ENCODE peak calls at places on chromosomes 3 and 15, in ten cellular contexts. Q, J, G, R, V, P, H, O, L and F are unnamed samples.

GRCh38 chr3:28250999-28251398 is 9.6 kb downstream of the CMC1 start:
- DNase-seq in Q (no peak), J (no peak), G (no peak), R (no peak), V (no peak), P (no peak), H (no peak), O (no peak), L (no peak), F (peak)

GRCh38 chr15:54282228-54282836 is 304.1 kb downstream of the UNC13C start:
- DNase-seq in Q (no peak), J (no peak), G (no peak), R (no peak), V (peak), P (no peak), H (peak), O (no peak), L (no peak), F (no peak)

GRCh38 chr3:171328419-171329082 is 131.7 kb downstream of the TNIK start:
- DNase-seq in Q (peak), J (no peak), G (no peak), R (no peak), V (no peak), P (peak), H (peak), O (peak), L (peak), F (peak)

GRCh38 chr3:140006331-140006730 is 71.3 kb downstream of the CLSTN2 start:
- DNase-seq in Q (no peak), J (no peak), G (no peak), R (no peak), V (no peak), P (no peak), H (no peak), O (no peak), L (no peak), F (no peak)

GRCh38 chr15:39336926-39337325 is 244.0 kb upstream of the THBS1 start:
- DNase-seq in Q (peak), J (no peak), G (no peak), R (no peak), V (no peak), P (no peak), H (no peak), O (no peak), L (no peak), F (peak)

GRCh38 chr3:140941090-140941433 is 574 bp upstream of the SLC25A36 start:
- DNase-seq in Q (no peak), J (no peak), G (no peak), R (no peak), V (no peak), P (no peak), H (no peak), O (no peak), L (no peak), F (no peak)

GRCh38 chr3:134369861-134370596 is 4.2 kb downstream of the AMOTL2 start:
- DNase-seq in Q (peak), J (no peak), G (no peak), R (no peak), V (peak), P (no peak), H (no peak), O (no peak), L (no peak), F (peak)

GRCh38 chr15:87817553-87817952 is 439.0 kb downstream of the NTRK3 start:
- DNase-seq in Q (peak), J (peak), G (no peak), R (no peak), V (no peak), P (no peak), H (no peak), O (no peak), L (no peak), F (peak)

GRCh38 chr3:193964517-193964880 is 171.4 kb upstream of the HES1 start:
- DNase-seq in Q (no peak), J (no peak), G (no peak), R (no peak), V (no peak), P (no peak), H (no peak), O (peak), L (no peak), F (no peak)

GRCh38 chr15:46933332-46933731 is 784.0 kb upstream of the SEMA6D start:
- DNase-seq in Q (no peak), J (no peak), G (no peak), R (no peak), V (no peak), P (no peak), H (no peak), O (no peak), L (no peak), F (no peak)

GRCh38 chr3:183551930-183552329 is 3.6 kb downstream of the KLHL6 start:
- DNase-seq in Q (no peak), J (no peak), G (no peak), R (no peak), V (no peak), P (no peak), H (no peak), O (no peak), L (no peak), F (no peak)

GRCh38 chr3:93969443-93969842 is 4.3 kb downstream of the PROS1 start:
- DNase-seq in Q (peak), J (peak), G (no peak), R (peak), V (no peak), P (no peak), H (no peak), O (no peak), L (no peak), F (peak)

GRCh38 chr3:139202226-139202958 is 141.4 kb upstream of the MRPS22 start:
- DNase-seq in Q (no peak), J (no peak), G (no peak), R (no peak), V (no peak), P (no peak), H (peak), O (peak), L (no peak), F (no peak)

GRCh38 chr3:125433611-125434041 is 58.5 kb upstream of the ZNF148 start:
- DNase-seq in Q (no peak), J (no peak), G (no peak), R (peak), V (no peak), P (no peak), H (peak), O (no peak), L (no peak), F (no peak)

GRCh38 chr15:60695713-60696522 is 217.0 kb upstream of the ICE2 start:
- DNase-seq in Q (no peak), J (no peak), G (no peak), R (no peak), V (no peak), P (no peak), H (no peak), O (no peak), L (no peak), F (peak)

GRCh38 chr15:25052191-25052999 is 97.6 kb downstream of the SNRPN start:
- DNase-seq in Q (no peak), J (no peak), G (no peak), R (no peak), V (no peak), P (no peak), H (no peak), O (no peak), L (peak), F (no peak)

GRCh38 chr15:40360015-40360414 is 2.0 kb downstream of the DISP2 start:
- DNase-seq in Q (no peak), J (no peak), G (no peak), R (no peak), V (no peak), P (no peak), H (no peak), O (no peak), L (no peak), F (no peak)

GRCh38 chr15:67906382-67906781 is 66.5 kb upstream of the RNU6-1 start:
- DNase-seq in Q (peak), J (no peak), G (no peak), R (no peak), V (no peak), P (no peak), H (no peak), O (no peak), L (no peak), F (peak)

GRCh38 chr3:194043516-194043915 is 92.4 kb upstream of the HES1 start:
- DNase-seq in Q (peak), J (peak), G (no peak), R (no peak), V (no peak), P (no peak), H (no peak), O (no peak), L (no peak), F (peak)

GRCh38 chr3:186950402-186951093 is 20.2 kb downstream of the ST6GAL1 start:
- DNase-seq in Q (no peak), J (no peak), G (no peak), R (no peak), V (no peak), P (no peak), H (no peak), O (no peak), L (no peak), F (no peak)

GRCh38 chr15:62844564-62845235 is 197.8 kb upstream of the TPM1 start:
- DNase-seq in Q (no peak), J (no peak), G (no peak), R (no peak), V (no peak), P (no peak), H (no peak), O (no peak), L (no peak), F (no peak)

GRCh38 chr3:9881440-9881839 is 1.4 kb upstream of the CIDEC start:
- DNase-seq in Q (no peak), J (no peak), G (no peak), R (no peak), V (no peak), P (no peak), H (no peak), O (no peak), L (no peak), F (no peak)

GRCh38 chr3:32614956-32615355 is 44.3 kb upstream of the DYNC1LI1 start:
- DNase-seq in Q (peak), J (peak), G (no peak), R (no peak), V (no peak), P (no peak), H (no peak), O (no peak), L (no peak), F (peak)

GRCh38 chr3:186951640-186952552 is 21.6 kb downstream of the ST6GAL1 start:
- DNase-seq in Q (no peak), J (no peak), G (no peak), R (no peak), V (no peak), P (no peak), H (no peak), O (no peak), L (no peak), F (no peak)

GRCh38 chr3:148081926-148082325 is 615.8 kb upstream of the AGTR1 start:
- DNase-seq in Q (no peak), J (no peak), G (no peak), R (no peak), V (no peak), P (no peak), H (no peak), O (no peak), L (no peak), F (no peak)

GRCh38 chr15:36284911-36285310 is 294.5 kb upstream of the CDIN1 start:
- DNase-seq in Q (no peak), J (no peak), G (no peak), R (no peak), V (no peak), P (no peak), H (no peak), O (no peak), L (no peak), F (no peak)

GRCh38 chr15:70050970-70051369 is 46.7 kb downstream of the TLE3 start:
- DNase-seq in Q (no peak), J (no peak), G (no peak), R (no peak), V (no peak), P (no peak), H (peak), O (no peak), L (peak), F (no peak)

GRCh38 chr15:101013769-101014223 is 94.6 kb downstream of the LRRK1 start:
- DNase-seq in Q (no peak), J (no peak), G (no peak), R (peak), V (no peak), P (no peak), H (no peak), O (no peak), L (no peak), F (no peak)

GRCh38 chr3:178107804-178108203 is 428.4 kb upstream of the KCNMB2 start:
- DNase-seq in Q (no peak), J (no peak), G (no peak), R (no peak), V (no peak), P (no peak), H (no peak), O (no peak), L (no peak), F (no peak)

GRCh38 chr3:142888484-142889262 is at the start of gene PCOLCE2:
- DNase-seq in Q (no peak), J (no peak), G (no peak), R (no peak), V (peak), P (no peak), H (peak), O (peak), L (peak), F (no peak)

GRCh38 chr3:134314588-134315285 is 59.5 kb downstream of the AMOTL2 start:
- DNase-seq in Q (no peak), J (no peak), G (no peak), R (no peak), V (no peak), P (no peak), H (no peak), O (no peak), L (no peak), F (peak)

GRCh38 chr3:109642042-109642441 is 304.7 kb upstream of the DPPA4 start:
- DNase-seq in Q (no peak), J (no peak), G (no peak), R (no peak), V (no peak), P (no peak), H (no peak), O (no peak), L (no peak), F (no peak)

GRCh38 chr3:123700791-123701712 is 116.2 kb upstream of the HACD2 start:
- DNase-seq in Q (no peak), J (no peak), G (no peak), R (no peak), V (no peak), P (no peak), H (no peak), O (peak), L (no peak), F (no peak)
- H3K4me3 ChIP-seq in Q (no peak), J (no peak), G (no peak), R (peak), V (peak), P (no peak), H (no peak), O (no peak), L (no peak), F (no peak)

GRCh38 chr15:45116482-45117326 is 2.6 kb downstream of the DUOXA2 start:
- DNase-seq in Q (no peak), J (no peak), G (no peak), R (no peak), V (no peak), P (no peak), H (no peak), O (no peak), L (no peak), F (no peak)
- H3K4me3 ChIP-seq in Q (no peak), J (no peak), G (no peak), R (no peak), V (peak), P (peak), H (no peak), O (no peak), L (no peak), F (no peak)

GRCh38 chr3:17810759-17811158 is 68.3 kb upstream of the TBC1D5 start:
- DNase-seq in Q (peak), J (peak), G (no peak), R (no peak), V (no peak), P (no peak), H (no peak), O (no peak), L (no peak), F (peak)
- H3K4me3 ChIP-seq in Q (no peak), J (no peak), G (no peak), R (no peak), V (no peak), P (no peak), H (no peak), O (no peak), L (no peak), F (no peak)

GRCh38 chr15:34757262-34757661 is 2.5 kb upstream of the GJD2 start:
- DNase-seq in Q (no peak), J (no peak), G (no peak), R (no peak), V (no peak), P (no peak), H (no peak), O (no peak), L (no peak), F (no peak)

GRCh38 chr15:34754171-34754580 is 622 bp downstream of the GJD2 start:
- DNase-seq in Q (no peak), J (no peak), G (no peak), R (no peak), V (no peak), P (no peak), H (peak), O (no peak), L (no peak), F (no peak)

GRCh38 chr15:34755419-34755773 is 598 bp upstream of the GJD2 start:
- DNase-seq in Q (no peak), J (no peak), G (no peak), R (no peak), V (no peak), P (no peak), H (no peak), O (no peak), L (no peak), F (no peak)

GRCh38 chr15:34754674-34755418 is at the start of gene GJD2:
- DNase-seq in Q (no peak), J (no peak), G (no peak), R (no peak), V (no peak), P (no peak), H (peak), O (peak), L (no peak), F (no peak)

DNA sequence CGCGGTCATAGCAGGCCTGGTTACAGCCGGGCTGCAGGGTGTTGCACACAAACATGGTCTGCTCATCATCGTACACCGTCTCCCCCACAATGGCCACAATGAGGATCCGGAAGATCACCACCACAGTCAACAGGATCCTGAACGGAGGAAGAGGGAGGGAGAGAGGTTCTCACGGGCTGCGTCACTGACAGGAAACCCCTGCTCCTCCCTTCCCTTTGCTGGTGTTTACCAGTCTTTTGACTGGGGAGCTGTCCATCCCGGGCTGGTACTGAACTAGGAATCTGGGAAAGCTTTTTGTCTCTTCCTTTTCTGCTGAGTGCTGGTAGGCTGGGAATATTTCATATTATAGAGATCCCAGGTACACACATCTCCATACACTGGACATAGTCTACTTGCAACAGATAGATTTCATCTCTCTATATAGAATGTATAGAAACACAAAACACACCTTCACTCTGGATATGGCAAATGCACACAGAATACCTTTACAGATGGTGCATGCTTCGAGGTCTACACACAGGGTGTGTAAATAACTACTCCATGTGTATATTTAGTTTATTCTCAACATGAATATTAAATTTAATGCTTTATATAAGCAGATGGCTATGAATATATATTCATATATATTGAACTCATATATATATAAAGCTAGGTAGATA is 1.4 kb downstream of the GJD2 start:
- DNase-seq in Q (peak), J (peak), G (no peak), R (no peak), V (no peak), P (no peak), H (no peak), O (peak), L (peak), F (peak)
- H3K4me3 ChIP-seq in Q (no peak), J (no peak), G (no peak), R (no peak), V (no peak), P (no peak), H (no peak), O (no peak), L (no peak), F (no peak)

DNA sequence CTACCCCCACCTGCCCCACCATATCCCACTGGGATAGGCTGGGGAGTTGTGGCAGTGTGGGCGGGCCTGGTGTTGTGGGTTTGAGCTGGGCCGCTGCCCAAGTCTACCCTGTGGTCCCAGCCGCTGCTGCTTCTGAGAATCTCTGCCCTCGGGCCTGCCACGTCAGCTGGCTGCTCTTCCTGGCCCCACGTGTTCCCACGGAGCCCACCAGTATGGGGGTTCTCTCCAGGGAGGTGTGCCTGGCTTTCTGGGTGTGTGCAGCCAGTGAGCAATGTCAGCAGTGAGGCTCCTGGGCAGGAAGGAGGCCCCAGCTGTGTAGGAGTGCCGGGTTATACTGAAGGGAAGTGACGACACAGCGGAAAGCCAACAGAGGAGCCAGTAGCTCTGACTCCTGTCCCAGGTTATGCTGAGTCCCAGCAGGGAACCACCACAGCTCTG is 10.5 kb downstream of the GNAI2 start:
- DNase-seq in Q (peak), J (peak), G (no peak), R (peak), V (no peak), P (peak), H (no peak), O (peak), L (peak), F (peak)
- H3K4me3 ChIP-seq in Q (peak), J (no peak), G (peak), R (no peak), V (peak), P (peak), H (peak), O (no peak), L (no peak), F (peak)